ENCODE peak calls at places on chromosomes 13 and 19, in four cellular contexts. R, Y, W and V are unnamed samples.

GRCh38 chr13:19178901-19179593 is 2.6 kb downstream of the TUBA3C start:
- DNase-seq in R (no peak), Y (no peak), W (no peak), V (no peak)

GRCh38 chr13:99231726-99232125 is 26.5 kb downstream of the GPR18 start:
- DNase-seq in R (no peak), Y (no peak), W (no peak), V (no peak)

GRCh38 chr13:37868691-37869505 is 674 bp downstream of the TRPC4 start:
- DNase-seq in R (no peak), Y (no peak), W (no peak), V (peak; percentile 10)

GRCh38 chr19:9126900-9127405 is at the start of gene OR7G3:
- DNase-seq in R (no peak), Y (no peak), W (no peak), V (no peak)

GRCh38 chr19:4829001-4829712 is 2.4 kb downstream of the TICAM1 start:
- DNase-seq in R (no peak), Y (no peak), W (no peak), V (peak; percentile 44)

GRCh38 chr13:101115762-101116161 is 300.5 kb downstream of the NALCN start:
- DNase-seq in R (no peak), Y (no peak), W (no peak), V (no peak)

GRCh38 chr13:58048670-58049069 is 417.1 kb downstream of the PCDH17 start:
- DNase-seq in R (no peak), Y (no peak), W (no peak), V (no peak)

GRCh38 chr13:73138967-73139491 is 80.2 kb downstream of the KLF5 start:
- DNase-seq in R (no peak), Y (no peak), W (no peak), V (no peak)

GRCh38 chr19:6654347-6655310 is 15.3 kb downstream of the TNFSF14 start:
- DNase-seq in R (peak; percentile 77), Y (no peak), W (no peak), V (peak; percentile 66)

GRCh38 chr19:9018163-9018875 is 8.1 kb upstream of the MUC16 start:
- DNase-seq in R (no peak), Y (no peak), W (no peak), V (no peak)